ENCODE peak calls at places on chromosomes 7 and 10, in eight cellular contexts. E, O, R, T, U, K, I and D are unnamed samples.

GRCh38 chr7:129517931-129518330 is 15.6 kb downstream of the SMKR1 start:
- DNase-seq in U (no peak), R (no peak), T (no peak), E (no peak), I (no peak), K (no peak), O (no peak), D (no peak)

GRCh38 chr7:139393621-139394215 is 34.0 kb downstream of the LUC7L2 start:
- DNase-seq in R (no peak), U (no peak), I (no peak), E (no peak), T (no peak), K (no peak), O (no peak), D (no peak)

GRCh38 chr7:69772699-69773436 is 174.6 kb downstream of the AUTS2 start:
- DNase-seq in E (no peak), R (no peak), U (no peak), T (no peak), K (no peak), I (no peak), O (no peak), D (no peak)

GRCh38 chr7:30510124-30511074 is 5.8 kb upstream of the GGCT start:
- DNase-seq in T (no peak), I (peak; percentile 6), O (no peak), R (no peak), E (peak; percentile 23), K (no peak), U (peak; percentile 20), D (peak; percentile 6)

GRCh38 chr10:11153766-11154165 is 136.1 kb downstream of the CELF2 start:
- DNase-seq in T (no peak), R (no peak), K (no peak), E (no peak), O (no peak), I (no peak), U (no peak), D (no peak)

GRCh38 chr10:81696609-81697388 is 178.2 kb upstream of the NRG3 start:
- DNase-seq in U (no peak), E (no peak), K (no peak), T (no peak), I (no peak), R (no peak), O (no peak), D (no peak)

GRCh38 chr10:42866115-42866995 is 83.8 kb downstream of the BMS1 start:
- DNase-seq in T (no peak), E (peak; percentile 79), R (peak; percentile 95), I (no peak), U (peak; percentile 46), K (no peak), O (no peak), D (peak; percentile 66)

GRCh38 chr7:76086070-76086469 is 38.2 kb downstream of the MDH2 start:
- DNase-seq in I (no peak), U (no peak), E (no peak), R (no peak), K (no peak), T (no peak), O (no peak), D (no peak)

GRCh38 chr10:120421250-120421649 is 35.8 kb upstream of the PLPP4 start:
- DNase-seq in K (no peak), U (no peak), T (no peak), R (no peak), O (no peak), E (no peak), I (no peak), D (no peak)

GRCh38 chr7:7304705-7305475 is 122.5 kb downstream of the C1GALT1 start:
- DNase-seq in R (no peak), I (no peak), E (no peak), O (no peak), K (no peak), U (no peak), T (no peak), D (no peak)